ENCODE peak calls at places on chromosomes 6 and 20, in nine cellular contexts. D is heart left ventricle, J is adrenal gland, R is mammary epithelial cell, B is AG04450, U is IMR-90, Z is breast epithelium, O is colonic mucosa, X is astrocyte. H is an unnamed sample.

GRCh38 chr6:26296857-26297648 is 67.9 kb upstream of the BTN3A2 start:
- DNase-seq in D (no peak), J (peak; percentile 56), R (peak; percentile 68), B (no peak), U (peak; percentile 35), Z (no peak), O (no peak), X (no peak), H (no peak)

GRCh38 chr6:43803783-43804549 is 34.0 kb downstream of the VEGFA start:
- DNase-seq in D (no peak), J (peak; percentile 37), R (peak; percentile 73), B (no peak), U (peak; percentile 36), Z (no peak), O (peak; percentile 59), X (peak; percentile 8), H (no peak)

GRCh38 chr20:48102821-48103635 is 317.7 kb upstream of the SULF2 start:
- DNase-seq in D (no peak), J (no peak), R (no peak), B (no peak), U (no peak), Z (no peak), O (no peak), X (peak; percentile 79), H (no peak)

GRCh38 chr6:157551041-157551832 is 170.2 kb downstream of the ZDHHC14 start:
- DNase-seq in D (no peak), J (no peak), R (peak; percentile 85), B (no peak), U (no peak), Z (no peak), O (no peak), X (no peak), H (peak; percentile 40)

GRCh38 chr6:92827104-92827503 is 592.3 kb downstream of the EPHA7 start:
- DNase-seq in D (no peak), J (no peak), R (no peak), B (no peak), U (no peak), Z (no peak), O (no peak), X (no peak), H (no peak)

GRCh38 chr6:98286620-98287019 is 547.8 kb upstream of the POU3F2 start:
- DNase-seq in D (no peak), J (no peak), R (no peak), B (no peak), U (no peak), Z (no peak), O (no peak), X (no peak), H (no peak)

GRCh38 chr20:35273449-35274171 is 4.3 kb downstream of the MMP24OS start:
- DNase-seq in D (peak; percentile 58), J (peak; percentile 85), R (no peak), B (no peak), U (no peak), Z (no peak), O (no peak), X (no peak), H (no peak)

GRCh38 chr6:10976571-10976970 is 67.5 kb downstream of the ELOVL2 start:
- DNase-seq in D (no peak), J (peak; percentile 52), R (no peak), B (no peak), U (no peak), Z (no peak), O (no peak), X (no peak), H (no peak)

GRCh38 chr6:2526766-2527165 is 224.0 kb downstream of the MYLK4 start:
- DNase-seq in D (no peak), J (no peak), R (no peak), B (no peak), U (no peak), Z (no peak), O (no peak), X (no peak), H (no peak)

GRCh38 chr6:127117979-127118504 is 429 bp upstream of the RSPO3 start:
- DNase-seq in D (no peak), J (no peak), R (no peak), B (no peak), U (no peak), Z (no peak), O (no peak), X (no peak), H (no peak)

GRCh38 chr6:35343092-35343834 is 905 bp downstream of the PPARD start:
- DNase-seq in D (peak; percentile 66), J (peak; percentile 59), R (peak; percentile 36), B (no peak), U (peak; percentile 32), Z (no peak), O (peak; percentile 52), X (peak; percentile 47), H (no peak)

GRCh38 chr6:75275067-75275466 is 9.5 kb downstream of the TMEM30A start:
- DNase-seq in D (no peak), J (no peak), R (peak; percentile 79), B (peak; percentile 70), U (peak; percentile 97), Z (no peak), O (no peak), X (peak; percentile 97), H (no peak)

GRCh38 chr6:56837322-56837894 is 117.5 kb upstream of the BEND6 start:
- DNase-seq in D (no peak), J (no peak), R (no peak), B (no peak), U (no peak), Z (no peak), O (no peak), X (no peak), H (no peak)

GRCh38 chr6:47383360-47383759 is 73.7 kb upstream of the TNFRSF21 start:
- DNase-seq in D (no peak), J (no peak), R (no peak), B (no peak), U (no peak), Z (no peak), O (no peak), X (no peak), H (no peak)

GRCh38 chr20:36311854-36312723 is 6.0 kb downstream of the DLGAP4 start:
- DNase-seq in D (no peak), J (no peak), R (no peak), B (no peak), U (no peak), Z (no peak), O (no peak), X (no peak), H (peak; percentile 53)

DNA sequence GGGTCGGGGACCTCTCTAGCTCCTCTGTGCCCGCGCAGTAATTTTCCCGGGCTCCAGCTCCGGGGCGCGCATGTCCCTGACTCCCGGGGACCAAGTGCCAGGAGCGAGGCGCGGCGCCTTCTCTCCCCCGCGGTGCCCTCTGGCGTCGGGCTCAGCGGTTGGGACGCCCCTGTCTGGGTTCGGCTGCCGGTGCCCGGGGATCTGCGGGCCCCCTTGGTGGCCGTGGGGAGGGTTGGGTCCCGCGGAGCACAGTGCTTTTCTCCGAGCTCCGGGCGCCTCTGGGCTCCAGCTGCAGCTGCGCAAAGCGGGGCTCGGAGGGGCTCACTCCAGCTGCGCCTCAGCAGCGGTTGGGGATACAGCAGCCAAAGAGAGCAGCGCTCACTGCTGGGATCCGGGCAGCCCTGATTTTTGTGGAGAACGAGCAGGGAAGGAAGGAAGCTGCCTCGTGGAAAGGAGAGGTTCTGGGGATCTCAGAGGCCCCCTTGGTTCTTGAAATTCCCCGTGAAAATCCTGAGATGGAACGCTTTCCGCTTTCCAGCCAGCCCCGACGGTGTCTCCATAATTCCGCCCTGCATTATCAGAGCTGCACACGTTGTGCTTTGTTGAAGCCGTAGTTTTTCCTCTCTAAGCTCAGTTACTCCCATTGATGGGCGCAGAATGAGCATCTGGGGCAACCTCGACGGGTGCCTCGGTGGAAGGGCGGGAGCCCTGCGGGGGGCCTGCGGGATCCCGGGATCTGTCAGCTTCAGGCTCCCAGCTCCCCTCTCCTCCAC is 863 bp downstream of the PPP1R14C start:
- DNase-seq in D (peak; percentile 24), J (no peak), R (peak; percentile 39), B (no peak), U (no peak), Z (no peak), O (no peak), X (no peak), H (no peak)
- TF ChIP-seq CTCF in D (no peak), J (no peak), R (peak; percentile 2), B (no peak), U (no peak), Z (no peak), O (no peak), X (no peak), H (no peak)

DNA sequence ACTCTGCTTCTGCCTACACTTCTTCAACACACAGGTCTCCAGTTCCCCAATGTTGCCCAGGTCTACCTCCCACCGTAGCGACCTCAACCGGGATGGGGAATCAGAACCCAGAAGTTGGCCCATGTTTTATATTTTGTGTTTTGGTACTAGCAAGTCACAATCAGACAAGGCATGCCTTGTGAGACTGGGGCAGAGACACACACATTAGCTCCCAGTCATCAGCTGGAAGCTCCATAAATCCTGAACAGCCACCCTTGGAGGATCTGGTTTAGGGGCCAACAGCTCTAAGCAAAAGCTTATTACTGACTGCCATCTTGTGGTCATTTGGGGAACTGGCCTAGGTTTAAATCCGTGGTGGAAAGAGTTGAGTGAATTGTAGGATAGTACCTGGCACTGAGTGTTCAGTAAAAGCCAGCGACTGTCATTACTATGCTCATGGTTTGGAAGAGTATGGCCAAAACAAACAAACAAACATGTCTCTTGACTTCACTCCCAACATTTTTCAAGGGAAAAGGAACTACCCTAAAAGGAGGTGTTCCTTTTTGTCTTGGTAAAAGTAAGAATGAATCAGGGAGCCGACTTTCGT is 40.5 kb downstream of the PIM1 start:
- DNase-seq in D (peak; percentile 75), J (peak; percentile 85), R (peak; percentile 73), B (peak; percentile 72), U (peak; percentile 85), Z (peak; percentile 67), O (peak; percentile 88), X (peak; percentile 62), H (no peak)
- H3K27ac ChIP-seq in D (peak overlapping the region; percentile 58), J (no peak overlapping the region), R (no peak overlapping the region), B (no peak overlapping the region), U (no peak overlapping the region), Z (no peak overlapping the region), O (no peak overlapping the region), X (no peak overlapping the region), H (no peak overlapping the region)

GRCh38 chr6:16332175-16332542 is 93.8 kb downstream of the GMPR start:
- DNase-seq in D (peak; percentile 82), J (peak; percentile 80), R (peak; percentile 53), B (no peak), U (peak; percentile 78), Z (peak; percentile 77), O (peak; percentile 86), X (no peak), H (no peak)
- H3K4me3 ChIP-seq in D (no peak overlapping the region), J (no peak overlapping the region), R (no peak overlapping the region), B (no peak overlapping the region), U (no peak overlapping the region), Z (no peak overlapping the region), O (no peak overlapping the region), X (peak overlapping the region; percentile 6), H (no peak overlapping the region)

GRCh38 chr6:90295854-90296345 is 743 bp downstream of the BACH2 start:
- DNase-seq in D (peak; percentile 79), J (peak; percentile 69), R (peak; percentile 71), B (peak; percentile 43), U (peak; percentile 68), Z (peak; percentile 52), O (peak; percentile 66), X (peak; percentile 71), H (peak; percentile 79)
- TF ChIP-seq CTCF in D (no peak), J (no peak), R (peak; percentile 27), B (peak; percentile 7), U (peak; percentile 24), Z (no peak), O (no peak), X (no peak), H (no peak)

H was measured in coronary artery.